ENCODE peak calls at places on chromosomes 4 and X, in four cellular contexts. V is activated gamma-delta T cell treated with Interleukin-2 at 50 U/mL for 16 hours; M is naive thymus-derived CD4-positive, alpha-beta T cell; Q is Right ventricle myocardium superior. K is an unnamed sample.

GRCh38 chr4:38752393-38752961 is 30.3 kb downstream of the TLR10 start:
- DNase-seq in Q (no peak), M (no peak), V (no peak), K (no peak)

GRCh38 chr4:17206829-17207773 is 304.8 kb downstream of the QDPR start:
- DNase-seq in M (no peak), V (no peak), Q (no peak), K (no peak)

GRCh38 chr4:70838972-70839536 is 636 bp downstream of the GRSF1 start:
- DNase-seq in Q (peak; percentile 75), V (peak; percentile 56), M (peak; percentile 69), K (peak; percentile 72)

GRCh38 chr4:142696334-142697122 is 149.6 kb downstream of the INPP4B start:
- DNase-seq in V (no peak), M (peak; percentile 48), Q (no peak), K (no peak)

GRCh38 chr4:143375326-143376073 is 38.8 kb downstream of the GAB1 start:
- DNase-seq in V (no peak), Q (no peak), M (no peak), K (peak; percentile 43)

GRCh38 chr4:155011163-155011825 is 197.1 kb upstream of the NPY2R start:
- DNase-seq in V (no peak), M (no peak), Q (no peak), K (no peak)

GRCh38 chrX:47846070-47846469 is 9.4 kb downstream of the ZNF81 start:
- DNase-seq in Q (peak; percentile 45), V (no peak), M (no peak), K (no peak)

GRCh38 chrX:148049441-148049840 is 68.3 kb downstream of the FMR1NB start:
- DNase-seq in M (peak; percentile 37), Q (no peak), V (no peak), K (no peak)

GRCh38 chr4:10947898-10948297 is 263.3 kb upstream of the CLNK start:
- DNase-seq in Q (no peak), M (no peak), V (no peak), K (no peak)

GRCh38 chr4:73883306-73883705 is 14.1 kb downstream of the CXCL1 start:
- DNase-seq in Q (no peak), M (no peak), V (no peak), K (no peak)

GRCh38 chrX:131778269-131779218 is 234.7 kb downstream of the OR13H1 start:
- DNase-seq in M (peak; percentile 85), V (peak; percentile 66), Q (no peak), K (peak; percentile 79)

GRCh38 chr4:182556576-182556975 is 313.4 kb downstream of the TENM3 start:
- DNase-seq in V (no peak), Q (no peak), M (no peak), K (no peak)

K was measured in transverse colon.